ENCODE peak calls at places on chromosomes 2 and 18, in eight cellular contexts. W is cardiac fibroblast, T is left cardiac atrium, Z is ELR, O is AG20443, Q is NCI-H1417, Y is T-cell, X is Ammon's horn. H is an unnamed sample.

GRCh38 chr2:100484390-100484789 is 14.1 kb downstream of the NMS start:
- DNase-seq in W (no peak), T (no peak), Z (no peak), O (no peak), Q (no peak), Y (no peak), X (no peak), H (no peak)

GRCh38 chr18:54712315-54712714 is 116.0 kb upstream of the RAB27B start:
- DNase-seq in W (peak), T (no peak), Z (peak), O (peak), Q (no peak), Y (no peak), X (no peak), H (no peak)

GRCh38 chr2:74584088-74584645 is 29.6 kb downstream of the DOK1 start:
- DNase-seq in W (peak), T (no peak), Z (peak), O (peak), Q (no peak), Y (no peak), X (no peak), H (no peak)

GRCh38 chr2:219744698-219745097 is 117.3 kb downstream of the SLC4A3 start:
- DNase-seq in W (no peak), T (no peak), Z (no peak), O (no peak), Q (peak), Y (no peak), X (no peak), H (no peak)

GRCh38 chr2:128505150-128505490 is 186.5 kb upstream of the HS6ST1 start:
- DNase-seq in W (no peak), T (no peak), Z (no peak), O (no peak), Q (peak), Y (no peak), X (no peak), H (no peak)

GRCh38 chr2:106703161-106703560 is 182.8 kb downstream of the ST6GAL2 start:
- DNase-seq in W (no peak), T (no peak), Z (no peak), O (no peak), Q (no peak), Y (no peak), X (no peak), H (no peak)

GRCh38 chr18:53911200-53911599 is 313.3 kb downstream of the MBD2 start:
- DNase-seq in W (no peak), T (no peak), Z (no peak), O (no peak), Q (no peak), Y (no peak), X (no peak), H (no peak)

GRCh38 chr2:222714361-222715256 is 43.2 kb downstream of the MOGAT1 start:
- DNase-seq in W (peak), T (peak), Z (no peak), O (no peak), Q (no peak), Y (no peak), X (no peak), H (no peak)

GRCh38 chr2:220946552-220946951 is 625.6 kb downstream of the EPHA4 start:
- DNase-seq in W (no peak), T (no peak), Z (peak), O (no peak), Q (no peak), Y (no peak), X (no peak), H (no peak)

GRCh38 chr2:130287656-130288026 is 55.1 kb upstream of the IMP4 start:
- DNase-seq in W (no peak), T (no peak), Z (no peak), O (no peak), Q (no peak), Y (no peak), X (no peak), H (no peak)

GRCh38 chr2:157260403-157261198 is 3.1 kb downstream of the GALNT5 start:
- DNase-seq in W (no peak), T (no peak), Z (peak), O (no peak), Q (no peak), Y (no peak), X (no peak), H (no peak)

GRCh38 chr18:35117951-35118411 is 76.8 kb downstream of the MAPRE2 start:
- DNase-seq in W (peak), T (no peak), Z (no peak), O (peak), Q (no peak), Y (no peak), X (peak), H (peak)